ENCODE peak calls at places on chromosomes 4 and X, in seven cellular contexts. U, L, Z, G, E, X and B are unnamed samples.

GRCh38 chr4:173436149-173436579 is 37.2 kb upstream of the SCRG1 start:
- DNase-seq in U (no peak), L (no peak), Z (no peak), G (peak), E (peak), X (peak), B (peak)

GRCh38 chrX:129577473-129577872 is 37.4 kb downstream of the OCRL start:
- DNase-seq in U (no peak), L (peak), Z (no peak), G (peak), E (no peak), X (peak), B (peak)

GRCh38 chrX:107576392-107576791 is 51.9 kb upstream of the PRPS1 start:
- DNase-seq in U (no peak), L (no peak), Z (no peak), G (no peak), E (no peak), X (no peak), B (no peak)

GRCh38 chr4:140090215-140090731 is 63.7 kb downstream of the MAML3 start:
- DNase-seq in U (no peak), L (no peak), Z (no peak), G (no peak), E (no peak), X (peak), B (peak)

GRCh38 chrX:135596495-135596894 is 76.0 kb downstream of the INTS6L start:
- DNase-seq in U (peak), L (peak), Z (no peak), G (no peak), E (peak), X (no peak), B (peak)

GRCh38 chr4:3267576-3268394 is 18.8 kb downstream of the MSANTD1 start:
- DNase-seq in U (no peak), L (no peak), Z (no peak), G (no peak), E (no peak), X (no peak), B (no peak)

GRCh38 chr4:184680698-184681097 is 31.2 kb downstream of the PRIMPOL start:
- DNase-seq in U (no peak), L (no peak), Z (no peak), G (no peak), E (no peak), X (no peak), B (no peak)

GRCh38 chr4:37528161-37528560 is 158.0 kb downstream of the RELL1 start:
- DNase-seq in U (no peak), L (no peak), Z (no peak), G (no peak), E (peak), X (no peak), B (peak)

GRCh38 chr4:48403779-48404178 is 62.5 kb downstream of the SLAIN2 start:
- DNase-seq in U (no peak), L (no peak), Z (no peak), G (no peak), E (no peak), X (no peak), B (no peak)

GRCh38 chr4:2928242-2929155 is 34.7 kb downstream of the NOP14 start:
- DNase-seq in U (no peak), L (no peak), Z (no peak), G (no peak), E (no peak), X (no peak), B (no peak)